ENCODE peak calls at places on chromosome 9, in eight cellular contexts. R, A, D, S, N, H, Z and L are unnamed samples.

GRCh38 chr9:89564257-89564878 is 40.4 kb upstream of the GADD45G start:
- DNase-seq in R (peak; percentile 23), A (no peak), D (peak; percentile 71), S (no peak), N (no peak), H (peak; percentile 65), Z (no peak), L (no peak)

GRCh38 chr9:8760000-8760767 is 960.6 kb upstream of the DMAC1 start:
- DNase-seq in R (no peak), A (no peak), D (no peak), S (no peak), N (no peak), H (peak; percentile 24), Z (no peak), L (no peak)

GRCh38 chr9:17462869-17463464 is 115.9 kb upstream of the SH3GL2 start:
- DNase-seq in R (peak; percentile 18), A (peak; percentile 14), D (peak; percentile 11), S (no peak), N (no peak), H (peak; percentile 68), Z (peak; percentile 20), L (peak; percentile 27)

GRCh38 chr9:113187935-113188595 is 33.0 kb downstream of the FKBP15 start:
- DNase-seq in R (peak; percentile 99), A (no peak), D (no peak), S (no peak), N (peak; percentile 2), H (no peak), Z (peak; percentile 26), L (no peak)

GRCh38 chr9:129237195-129237611 is 59.1 kb upstream of the IER5L start:
- DNase-seq in R (peak; percentile 76), A (no peak), D (no peak), S (peak; percentile 36), N (peak; percentile 51), H (no peak), Z (peak; percentile 77), L (no peak)

GRCh38 chr9:136117291-136118060 is 1.2 kb downstream of the TMEM250 start:
- DNase-seq in R (no peak), A (no peak), D (no peak), S (no peak), N (no peak), H (no peak), Z (no peak), L (peak; percentile 29)

GRCh38 chr9:120257483-120257882 is 322.5 kb downstream of the CDK5RAP2 start:
- DNase-seq in R (no peak), A (no peak), D (no peak), S (no peak), N (no peak), H (no peak), Z (no peak), L (no peak)

GRCh38 chr9:70618784-70619183 is 204.3 kb upstream of the KLF9 start:
- DNase-seq in R (no peak), A (no peak), D (no peak), S (no peak), N (no peak), H (no peak), Z (no peak), L (no peak)

GRCh38 chr9:119938871-119939270 is 569.6 kb upstream of the BRINP1 start:
- DNase-seq in R (no peak), A (no peak), D (no peak), S (no peak), N (no peak), H (no peak), Z (no peak), L (no peak)

GRCh38 chr9:77864096-77864889 is 167.3 kb downstream of the GNAQ start:
- DNase-seq in R (no peak), A (no peak), D (no peak), S (no peak), N (no peak), H (no peak), Z (no peak), L (no peak)

GRCh38 chr9:120892748-120893584 is 16.0 kb upstream of the PHF19 start:
- DNase-seq in R (peak; percentile 78), A (peak; percentile 79), D (no peak), S (peak; percentile 68), N (no peak), H (no peak), Z (no peak), L (peak; percentile 80)

GRCh38 chr9:104748359-104749031 is 1.0 kb downstream of the NIPSNAP3A start:
- DNase-seq in R (peak; percentile 65), A (no peak), D (no peak), S (no peak), N (no peak), H (no peak), Z (no peak), L (no peak)

GRCh38 chr9:79013715-79014610 is 557.8 kb upstream of the TLE4 start:
- DNase-seq in R (peak; percentile 32), A (no peak), D (no peak), S (no peak), N (no peak), H (no peak), Z (no peak), L (no peak)

GRCh38 chr9:97769208-97769607 is 72.1 kb upstream of the XPA start:
- DNase-seq in R (no peak), A (no peak), D (no peak), S (no peak), N (no peak), H (no peak), Z (no peak), L (no peak)

GRCh38 chr9:73153793-73154227 is 2.1 kb downstream of the ANXA1 start:
- DNase-seq in R (peak; percentile 65), A (peak; percentile 30), D (no peak), S (no peak), N (no peak), H (no peak), Z (no peak), L (no peak)

GRCh38 chr9:114529285-114529684 is 24.0 kb upstream of the WHRN start:
- DNase-seq in R (no peak), A (no peak), D (no peak), S (no peak), N (no peak), H (no peak), Z (no peak), L (no peak)

GRCh38 chr9:86005253-86005775 is 64.4 kb downstream of the NAA35 start:
- DNase-seq in R (no peak), A (no peak), D (no peak), S (no peak), N (no peak), H (no peak), Z (no peak), L (no peak)

GRCh38 chr9:116628706-116629105 is 58.4 kb upstream of the TRIM32 start:
- DNase-seq in R (no peak), A (no peak), D (no peak), S (no peak), N (no peak), H (no peak), Z (no peak), L (no peak)